ENCODE peak calls at places on chromosomes 16 and 17, in seven cellular contexts. C is adrenal gland, E is tibial nerve, H is fibroblast of the aortic adventitia, X is IMR-90, D is AG10803, G is cardiac fibroblast. P is an unnamed sample.

GRCh38 chr17:80970762-80971703 is 20.6 kb upstream of the CHMP6 start:
- DNase-seq in C (no peak), E (no peak), H (no peak), X (no peak), D (no peak), G (no peak), P (peak)

GRCh38 chr17:5897320-5897911 is 172.8 kb upstream of the WSCD1 start:
- DNase-seq in C (no peak), E (no peak), H (no peak), X (no peak), D (no peak), G (no peak), P (peak)

GRCh38 chr16:68434654-68435210 is 13.6 kb downstream of the SMPD3 start:
- DNase-seq in C (no peak), E (no peak), H (no peak), X (no peak), D (no peak), G (no peak), P (no peak)

GRCh38 chr17:68697850-68698313 is 96.7 kb upstream of the FAM20A start:
- DNase-seq in C (no peak), E (no peak), H (peak), X (peak), D (peak), G (peak), P (peak)

GRCh38 chr17:40607641-40608040 is 40.0 kb downstream of the SMARCE1 start:
- DNase-seq in C (no peak), E (no peak), H (no peak), X (no peak), D (no peak), G (no peak), P (no peak)

GRCh38 chr17:21252875-21253645 is at the start of gene NATD1:
- DNase-seq in C (peak), E (peak), H (peak), X (peak), D (peak), G (peak), P (peak)

GRCh38 chr17:82297280-82297803 is 20.1 kb downstream of the CD7 start:
- DNase-seq in C (peak), E (peak), H (peak), X (no peak), D (peak), G (peak), P (peak)

GRCh38 chr17:16676645-16677044 is 13.4 kb upstream of the CCDC144A start:
- DNase-seq in C (no peak), E (no peak), H (no peak), X (peak), D (no peak), G (no peak), P (no peak)

GRCh38 chr16:13148836-13149235 is 247.4 kb downstream of the SHISA9 start:
- DNase-seq in C (no peak), E (no peak), H (no peak), X (no peak), D (no peak), G (no peak), P (no peak)

GRCh38 chr17:70539172-70539924 is 370.0 kb downstream of the KCNJ2 start:
- DNase-seq in C (no peak), E (no peak), H (no peak), X (no peak), D (no peak), G (no peak), P (no peak)

GRCh38 chr17:18280766-18281165 is 20.3 kb downstream of the MIEF2 start:
- DNase-seq in C (no peak), E (no peak), H (no peak), X (peak), D (peak), G (no peak), P (peak)

GRCh38 chr16:21302898-21303528 is 24.9 kb upstream of the CRYM start:
- DNase-seq in C (no peak), E (no peak), H (peak), X (peak), D (peak), G (peak), P (peak)

GRCh38 chr16:17130733-17131132 is 340.0 kb downstream of the XYLT1 start:
- DNase-seq in C (no peak), E (no peak), H (no peak), X (no peak), D (no peak), G (no peak), P (no peak)

GRCh38 chr17:73271078-73271477 is 9.4 kb upstream of the CPSF4L start:
- DNase-seq in C (no peak), E (no peak), H (no peak), X (no peak), D (no peak), G (no peak), P (no peak)

GRCh38 chr17:50354198-50354597 is 8.3 kb downstream of the XYLT2 start:
- DNase-seq in C (no peak), E (no peak), H (no peak), X (no peak), D (no peak), G (no peak), P (no peak)

GRCh38 chr17:48618366-48618896 is 3.3 kb upstream of the HOXB8 start:
- DNase-seq in C (peak), E (peak), H (peak), X (peak), D (peak), G (peak), P (peak)

GRCh38 chr17:40091691-40092397 is 8.5 kb downstream of the NR1D1 start:
- DNase-seq in C (peak), E (no peak), H (no peak), X (no peak), D (no peak), G (no peak), P (no peak)

GRCh38 chr17:1714488-1714979 is 4.4 kb upstream of the TLCD2 start:
- DNase-seq in C (peak), E (peak), H (no peak), X (peak), D (peak), G (peak), P (peak)

GRCh38 chr17:1712271-1712670 is 2.1 kb upstream of the TLCD2 start:
- DNase-seq in C (no peak), E (no peak), H (no peak), X (no peak), D (no peak), G (no peak), P (no peak)

GRCh38 chr17:1711804-1712203 is 1.6 kb upstream of the TLCD2 start:
- DNase-seq in C (no peak), E (no peak), H (peak), X (no peak), D (no peak), G (no peak), P (no peak)

GRCh38 chr17:1713878-1714487 is 3.8 kb upstream of the TLCD2 start:
- DNase-seq in C (peak), E (no peak), H (peak), X (peak), D (peak), G (no peak), P (peak)

GRCh38 chr17:1713160-1713877 is 3.1 kb upstream of the TLCD2 start:
- DNase-seq in C (no peak), E (no peak), H (no peak), X (no peak), D (no peak), G (no peak), P (peak)
- H3K4me3 ChIP-seq in C (no peak), E (peak), H (peak), X (peak), D (peak), G (peak), P (peak)

GRCh38 chr17:79831367-79832210 is 7.7 kb downstream of the CBX4 start:
- DNase-seq in C (peak), E (peak), H (peak), X (no peak), D (no peak), G (no peak), P (peak)

GRCh38 chr17:79833744-79834574 is 5.3 kb downstream of the CBX4 start:
- DNase-seq in C (peak), E (no peak), H (no peak), X (no peak), D (no peak), G (no peak), P (no peak)

GRCh38 chr17:79830763-79831366 is 8.4 kb downstream of the CBX4 start:
- DNase-seq in C (no peak), E (no peak), H (no peak), X (no peak), D (no peak), G (no peak), P (no peak)

GRCh38 chr17:79833110-79833450 is 6.2 kb downstream of the CBX4 start:
- DNase-seq in C (no peak), E (no peak), H (no peak), X (no peak), D (no peak), G (no peak), P (no peak)

GRCh38 chr17:79832211-79833109 is 6.8 kb downstream of the CBX4 start:
- DNase-seq in C (peak), E (no peak), H (no peak), X (no peak), D (no peak), G (no peak), P (no peak)
- H3K4me3 ChIP-seq in C (no peak), E (peak), H (no peak), X (no peak), D (no peak), G (no peak), P (peak)

GRCh38 chr16:50679266-50679665 is 1.8 kb downstream of the SNX20 start:
- DNase-seq in C (no peak), E (no peak), H (no peak), X (no peak), D (no peak), G (no peak), P (no peak)
- H3K4me3 ChIP-seq in C (no peak), E (no peak), H (no peak), X (no peak), D (no peak), G (no peak), P (no peak)

DNA sequence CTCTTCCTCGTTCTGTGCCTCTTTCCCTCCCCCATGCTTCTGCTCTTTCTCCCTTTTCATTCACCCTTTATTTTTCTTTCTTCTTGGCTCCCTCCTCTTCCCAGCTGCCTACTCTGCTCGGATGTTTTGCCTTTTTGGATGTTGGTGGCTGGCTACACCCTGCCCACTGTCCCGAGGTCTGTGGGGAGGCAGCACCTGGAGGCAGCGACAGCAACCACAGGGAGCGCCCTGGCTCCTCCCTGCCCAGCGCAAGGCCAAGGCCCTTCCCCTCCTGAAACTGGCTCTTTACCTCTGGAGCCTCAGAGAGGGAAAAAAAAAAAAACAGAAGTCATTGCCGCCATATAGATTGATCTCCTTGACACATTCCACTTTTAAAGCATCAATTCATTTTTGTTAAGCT is 20.1 kb downstream of the CLUAP1 start:
- DNase-seq in C (no peak), E (no peak), H (no peak), X (no peak), D (no peak), G (no peak), P (no peak)
- H3K4me3 ChIP-seq in C (no peak), E (no peak), H (no peak), X (no peak), D (peak), G (no peak), P (no peak)

GRCh38 chr16:2496223-2497115 is 17.3 kb upstream of the ATP6V0C start:
- DNase-seq in C (no peak), E (no peak), H (no peak), X (no peak), D (no peak), G (no peak), P (no peak)

GRCh38 chr16:2495041-2495440 is 18.7 kb upstream of the ATP6V0C start:
- DNase-seq in C (no peak), E (no peak), H (no peak), X (no peak), D (no peak), G (no peak), P (no peak)

GRCh38 chr16:2493608-2494007 is 18.7 kb downstream of the TBC1D24 start:
- DNase-seq in C (no peak), E (no peak), H (no peak), X (no peak), D (no peak), G (no peak), P (no peak)

GRCh38 chr16:2492292-2492691 is 17.4 kb downstream of the TBC1D24 start:
- DNase-seq in C (no peak), E (no peak), H (no peak), X (no peak), D (no peak), G (no peak), P (no peak)

DNA sequence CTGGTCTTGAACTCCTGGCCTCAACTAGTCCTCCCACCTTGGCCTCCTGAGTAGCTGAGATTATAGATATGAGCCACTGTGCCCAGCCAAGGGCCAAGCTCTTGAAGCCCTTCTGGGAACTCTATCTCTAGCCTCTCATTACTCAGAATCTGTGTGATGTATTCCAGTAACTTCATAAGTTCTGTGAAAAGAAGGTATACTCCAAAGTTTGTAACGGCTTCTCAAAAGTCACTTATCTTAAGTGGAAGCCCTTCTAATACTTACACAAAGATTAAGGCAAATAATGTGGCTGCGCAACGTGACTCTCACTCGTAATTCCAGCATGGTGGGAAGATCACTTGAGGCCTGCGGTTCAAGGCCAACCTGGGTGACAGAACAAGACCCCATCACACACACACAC is 19.1 kb upstream of the ATP6V0C start:
- DNase-seq in C (no peak), E (no peak), H (no peak), X (no peak), D (no peak), G (no peak), P (no peak)
- H3K4me3 ChIP-seq in C (no peak), E (no peak), H (no peak), X (no peak), D (no peak), G (no peak), P (no peak)

DNA sequence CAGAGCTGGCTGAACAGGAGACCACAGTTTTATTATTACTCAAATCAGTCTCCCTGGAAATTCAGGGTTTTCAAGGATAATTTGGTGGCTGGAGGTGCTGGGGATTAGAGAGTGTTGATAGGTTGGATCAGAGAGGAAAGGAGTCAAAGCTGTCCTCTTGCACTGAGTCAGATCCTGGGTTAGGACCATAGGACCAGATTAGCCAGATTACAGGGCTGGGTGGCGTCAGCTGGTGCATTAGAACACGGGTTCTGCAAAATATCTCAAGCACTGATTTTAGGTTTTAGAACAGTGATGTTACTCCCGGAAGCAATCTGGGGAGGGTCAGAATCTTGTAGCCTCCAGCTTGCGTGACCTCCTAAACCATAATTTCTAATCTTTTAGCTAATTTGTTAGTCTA is 1.8 kb upstream of the NSMCE1 start:
- DNase-seq in C (peak), E (no peak), H (no peak), X (no peak), D (no peak), G (no peak), P (no peak)
- H3K4me3 ChIP-seq in C (no peak), E (no peak), H (no peak), X (no peak), D (no peak), G (no peak), P (no peak)

GRCh38 chr17:45021607-45022287 is 29.7 kb downstream of the DCAKD start:
- DNase-seq in C (peak), E (peak), H (peak), X (peak), D (peak), G (peak), P (peak)
- H3K4me3 ChIP-seq in C (no peak), E (peak), H (peak), X (peak), D (peak), G (peak), P (no peak)

P was measured in fibroblast of lung.